ENCODE peak calls at places on chromosome 19, in four cellular contexts. H is H1, E is K562, T is GM12878. F is an unnamed sample.

GRCh38 chr19:11649941-11650340 is 52.7 kb downstream of the ZNF627 start:
- DNase-seq in H (no peak), E (no peak), T (no peak), F (no peak)

GRCh38 chr19:12647047-12647446 is 19.5 kb downstream of the MAN2B1 start:
- DNase-seq in H (no peak), E (no peak), T (no peak), F (no peak)

GRCh38 chr19:15091918-15092753 is 10.1 kb downstream of the OR1I1 start:
- DNase-seq in H (peak; percentile 54), E (peak; percentile 77), T (no peak), F (peak; percentile 66)

GRCh38 chr19:45999653-46000121 is 4.4 kb downstream of the CCDC61 start:
- DNase-seq in H (peak; percentile 86), E (peak; percentile 57), T (no peak), F (no peak)

GRCh38 chr19:16273005-16273404 is 51.6 kb upstream of the KLF2 start:
- DNase-seq in H (no peak), E (no peak), T (no peak), F (no peak)

GRCh38 chr19:58182577-58182988 is 278 bp upstream of the ZNF274 start:
- DNase-seq in H (no peak), E (no peak), T (no peak), F (no peak)

GRCh38 chr19:55643003-55643732 is at the start of gene ZNF581:
- DNase-seq in H (peak; percentile 90), E (peak; percentile 87), T (peak; percentile 59), F (no peak)

GRCh38 chr19:8305798-8306197 is 2.4 kb downstream of the CD320 start:
- DNase-seq in H (no peak), E (no peak), T (no peak), F (no peak)

GRCh38 chr19:1929051-1929742 is 11.8 kb upstream of the CSNK1G2 start:
- DNase-seq in H (peak; percentile 95), E (peak; percentile 86), T (no peak), F (peak; percentile 61)

GRCh38 chr19:17441241-17442135 is 7.0 kb downstream of the TMEM221 start:
- DNase-seq in H (peak; percentile 59), E (peak; percentile 38), T (no peak), F (no peak)

GRCh38 chr19:4709440-4710280 is 14.0 kb downstream of the DPP9 start:
- DNase-seq in H (no peak), E (no peak), T (no peak), F (no peak)
- TF ChIP-seq EGR1 in H (no peak), E (no peak), T (no peak), F (no peak)

GRCh38 chr19:35066691-35067563 is 25.4 kb downstream of the HPN start:
- DNase-seq in H (peak; percentile 99), E (peak; percentile 93), T (peak; percentile 70), F (peak; percentile 89)
- TF ChIP-seq EGR1 in H (no peak), E (peak; percentile 30), T (no peak), F (no peak)

GRCh38 chr19:4058696-4059492 is 7.8 kb downstream of the ZBTB7A start:
- DNase-seq in H (no peak), E (no peak), T (no peak), F (no peak)

GRCh38 chr19:4059931-4060620 is 6.6 kb downstream of the ZBTB7A start:
- DNase-seq in H (no peak), E (peak; percentile 64), T (peak; percentile 28), F (no peak)

GRCh38 chr19:4059493-4059880 is 7.2 kb downstream of the ZBTB7A start:
- DNase-seq in H (no peak), E (no peak), T (no peak), F (no peak)

GRCh38 chr19:4060621-4061177 is 6.0 kb downstream of the ZBTB7A start:
- DNase-seq in H (no peak), E (no peak), T (no peak), F (no peak)

DNA sequence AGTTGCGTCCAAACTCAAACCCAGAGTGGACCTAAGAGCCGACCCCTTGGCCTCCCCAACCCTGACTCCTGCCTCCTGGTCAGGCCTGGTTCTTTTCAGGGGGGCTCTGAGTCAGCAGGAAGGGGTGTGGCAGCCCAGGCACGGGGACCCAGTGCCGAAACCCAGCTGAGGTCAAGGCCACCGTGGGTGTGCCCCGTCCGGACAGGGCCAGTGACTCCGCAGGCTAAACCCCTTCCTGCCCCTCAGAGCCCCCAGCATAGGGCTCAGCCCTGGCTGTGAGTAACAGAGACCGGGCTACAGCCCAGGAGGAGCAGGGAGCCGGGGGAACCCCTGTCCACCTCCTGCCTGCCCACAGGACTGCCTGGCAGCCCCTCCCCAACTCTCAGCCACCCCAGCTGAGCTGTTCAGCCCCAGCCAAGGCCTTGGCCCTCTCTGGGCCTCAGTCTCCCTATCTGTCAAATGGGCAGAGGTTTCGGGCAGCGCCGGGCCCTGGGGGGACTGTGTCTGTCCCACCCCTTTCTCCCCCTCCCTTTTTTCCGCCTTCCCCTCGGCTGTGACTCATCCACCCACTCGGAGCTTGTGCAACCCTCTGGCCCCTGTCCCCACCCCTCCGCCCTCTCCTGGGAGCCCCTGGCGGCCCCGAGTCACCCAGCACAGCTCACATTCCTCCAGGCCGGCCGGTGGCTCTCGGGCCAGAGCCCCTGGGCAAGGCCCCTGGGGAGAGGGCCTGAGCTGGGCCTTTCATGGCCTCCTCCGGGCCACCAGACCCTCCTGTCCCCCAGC is 8.6 kb downstream of the ZBTB7A start:
- DNase-seq in H (no peak), E (peak; percentile 90), T (no peak), F (peak; percentile 42)
- TF ChIP-seq EGR1 in H (no peak), E (peak; percentile 98), T (no peak), F (peak; percentile 96)

GRCh38 chr19:19997656-19998268 is 41.5 kb downstream of the ZNF682 start:
- DNase-seq in H (peak; percentile 90), E (peak; percentile 12), T (no peak), F (no peak)
- TF ChIP-seq EGR1 in H (no peak), E (no peak), T (no peak), F (no peak)

DNA sequence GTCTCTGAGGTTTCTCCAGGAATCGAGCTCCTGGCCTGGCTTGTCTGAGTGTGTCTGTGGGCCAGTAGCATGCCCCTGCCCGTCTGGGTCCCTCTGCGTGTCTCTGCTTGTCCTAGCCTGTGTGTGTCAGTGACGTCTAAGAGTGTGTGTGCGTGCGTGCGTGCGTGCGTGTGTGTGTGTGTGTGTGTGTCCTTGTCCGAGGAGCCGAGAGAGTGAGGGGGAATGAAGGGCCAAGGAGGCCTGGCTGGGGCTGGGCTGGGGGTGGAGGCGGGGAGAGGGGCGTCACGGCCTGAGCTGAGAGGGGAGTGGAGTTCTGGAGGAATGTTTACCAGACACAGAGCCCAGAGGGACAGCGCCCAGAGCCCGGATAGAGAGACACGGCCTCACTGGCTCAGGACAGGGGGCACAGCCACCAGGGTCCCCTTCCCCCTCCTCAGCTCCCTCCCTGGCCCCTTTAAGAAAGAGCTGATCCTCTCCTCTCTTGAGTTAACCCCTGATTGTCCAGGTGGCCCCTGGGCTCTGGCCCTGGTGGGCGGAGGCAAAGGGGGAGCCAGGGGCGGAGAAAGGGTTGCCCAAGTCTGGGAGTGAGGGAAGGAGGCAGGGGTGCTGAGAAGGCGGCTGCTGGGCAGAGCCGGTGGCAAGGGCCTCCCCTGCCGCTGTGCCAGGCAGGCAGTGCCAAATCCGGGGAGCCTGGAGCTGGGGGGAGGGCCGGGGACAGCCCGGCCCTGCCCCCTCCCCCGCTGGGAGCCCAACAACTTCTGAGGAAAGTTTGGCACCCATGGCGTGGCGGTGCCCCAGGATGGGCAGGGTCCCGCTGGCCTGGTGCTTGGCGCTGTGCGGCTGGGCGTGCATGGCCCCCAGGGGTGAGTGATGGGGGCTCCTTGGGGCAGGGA is at the start of gene AXL:
- DNase-seq in H (peak; percentile 90), E (no peak), T (no peak), F (peak; percentile 38)
- TF ChIP-seq EGR1 in H (peak; percentile 98), E (peak; percentile 35), T (no peak), F (peak; percentile 34)

GRCh38 chr19:13906525-13906904 is 514 bp downstream of the CC2D1A start:
- DNase-seq in H (no peak), E (peak; percentile 37), T (no peak), F (no peak)
- TF ChIP-seq EGR1 in H (no peak), E (no peak), T (no peak), F (no peak)

DNA sequence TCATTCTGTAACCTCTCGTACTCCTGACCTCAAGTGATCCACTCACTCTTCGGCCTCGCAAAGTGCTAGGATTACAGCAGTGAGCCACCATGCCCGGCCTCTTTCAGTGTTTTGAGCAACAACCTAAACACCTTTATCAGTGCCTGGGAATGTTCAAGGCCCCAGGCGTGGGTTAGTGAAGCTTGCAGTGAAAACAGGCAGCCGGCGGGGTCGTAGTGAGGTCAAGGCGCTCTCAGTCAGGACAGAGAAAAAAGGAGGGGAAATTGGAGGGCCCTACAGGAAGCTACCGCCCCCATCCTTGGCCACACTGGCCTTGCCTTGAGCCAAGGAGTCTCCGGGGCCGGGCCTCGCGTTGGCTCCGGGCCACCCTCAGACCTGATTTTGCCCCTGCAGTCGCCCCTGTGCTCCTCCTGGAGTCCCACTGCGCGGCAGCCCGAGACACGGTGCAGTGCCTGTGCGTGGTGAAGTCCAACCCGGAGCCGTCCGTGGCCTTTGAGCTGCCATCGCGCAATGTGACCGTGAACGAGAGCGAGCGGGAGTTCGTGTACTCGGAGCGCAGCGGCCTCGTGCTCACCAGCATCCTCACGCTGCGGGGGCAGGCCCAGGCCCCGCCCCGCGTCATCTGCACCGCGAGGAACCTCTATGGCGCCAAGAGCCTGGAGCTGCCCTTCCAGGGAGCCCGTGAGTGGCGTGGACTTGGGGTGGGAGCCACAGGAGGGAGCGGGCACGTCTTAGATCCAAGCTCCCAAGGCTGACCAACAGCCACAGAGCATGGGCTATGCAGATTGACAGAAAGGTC is 17.7 kb downstream of the MAG start:
- DNase-seq in H (no peak), E (peak; percentile 90), T (no peak), F (no peak)
- TF ChIP-seq EGR1 in H (no peak), E (peak; percentile 76), T (no peak), F (no peak)

DNA sequence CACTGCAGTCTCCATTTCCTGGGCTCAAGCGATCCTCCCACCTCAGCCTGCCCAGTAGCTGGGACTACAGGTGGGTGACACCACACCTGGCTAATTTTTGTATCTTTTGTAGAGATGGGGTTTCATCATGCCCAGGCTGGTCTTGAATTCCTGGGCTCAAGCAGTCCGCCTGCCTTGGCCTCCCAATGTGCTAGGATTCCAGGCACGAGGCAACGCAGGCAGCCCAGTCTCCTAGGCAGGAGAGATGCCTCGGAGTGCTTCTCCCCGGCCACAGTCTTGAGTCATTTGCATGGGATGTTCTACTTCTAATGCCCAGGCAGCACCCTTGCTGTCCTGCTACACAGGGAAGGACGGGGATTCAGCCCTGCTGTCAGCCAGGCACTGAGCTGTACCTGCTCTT is 8.7 kb downstream of the MICOS13 start:
- DNase-seq in H (no peak), E (no peak), T (no peak), F (no peak)
- TF ChIP-seq EGR1 in H (no peak), E (no peak), T (no peak), F (no peak)

DNA sequence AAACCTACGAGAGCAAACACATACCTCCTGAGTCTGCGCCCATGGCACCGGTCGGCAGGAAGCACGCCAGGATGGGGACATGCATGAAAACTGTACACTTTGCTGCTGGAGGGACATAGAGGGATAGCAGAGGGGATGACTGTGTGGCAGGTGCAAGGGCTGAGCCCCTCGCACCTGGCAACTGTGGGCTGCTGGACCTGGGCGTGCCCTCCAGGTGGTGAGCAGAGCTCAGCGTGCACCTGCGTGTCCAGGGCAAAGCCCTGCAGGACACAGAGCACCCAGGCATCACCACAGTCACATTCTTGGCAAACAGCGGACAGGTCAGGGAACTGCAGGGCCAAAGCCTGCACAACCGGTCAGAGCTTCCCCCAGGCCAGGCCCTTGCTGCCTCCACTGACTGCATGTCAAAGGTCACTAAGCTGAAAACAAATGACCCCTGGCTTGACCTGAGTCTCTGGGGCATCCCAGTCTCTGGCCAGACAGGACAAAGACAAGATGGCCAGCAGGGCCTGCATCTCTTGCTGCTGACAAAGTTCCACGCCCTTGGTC is 9.0 kb upstream of the ISYNA1 start:
- DNase-seq in H (no peak), E (no peak), T (no peak), F (no peak)
- TF ChIP-seq EGR1 in H (no peak), E (no peak), T (no peak), F (no peak)

GRCh38 chr19:31698352-31698751 is 349.1 kb upstream of the TSHZ3 start:
- DNase-seq in H (no peak), E (no peak), T (no peak), F (no peak)
- TF ChIP-seq EGR1 in H (no peak), E (no peak), T (no peak), F (no peak)

F was measured in HCT116.